ENCODE peak calls at places on chromosomes 7 and 10, in four cellular contexts. O is AG04450, C is IMR-90, V is fibroblast of lung. M is an unnamed sample. For H3K9me3, the result is how much of the 10 kb centered on the place peaks cover.

GRCh38 chr10:120456626-120457430 is at the start of gene PLPP4:
- DNase-seq in O (no peak), C (no peak), V (no peak), M (no peak)

GRCh38 chr7:2635148-2635668 is 3.4 kb downstream of the TTYH3 start:
- DNase-seq in V (no peak), C (no peak), O (no peak), M (no peak)

GRCh38 chr10:70840836-70841235 is 25.1 kb downstream of the SGPL1 start:
- DNase-seq in C (no peak), V (no peak), O (no peak), M (no peak)

GRCh38 chr10:69360485-69361302 is 56.0 kb downstream of the TACR2 start:
- DNase-seq in O (peak), C (peak), V (peak), M (peak)

GRCh38 chr10:30781571-30782542 is 152.3 kb upstream of the LYZL2 start:
- DNase-seq in O (no peak), V (no peak), C (no peak), M (no peak)

GRCh38 chr7:153835712-153836265 is 216.4 kb upstream of the DPP6 start:
- DNase-seq in O (no peak), V (no peak), C (no peak), M (peak)

GRCh38 chr7:39985398-39985918 is 35.4 kb downstream of the CDK13 start:
- DNase-seq in O (no peak), V (no peak), C (no peak), M (no peak)

GRCh38 chr7:112422842-112423496 is 27.3 kb upstream of the IFRD1 start:
- DNase-seq in C (peak), V (peak), O (no peak), M (peak)

GRCh38 chr7:33888206-33888605 is 17.1 kb upstream of the BMPER start:
- DNase-seq in V (no peak), C (no peak), O (no peak), M (no peak)

GRCh38 chr10:87696922-87697714 is 37.4 kb downstream of the PAPSS2 start:
- DNase-seq in C (no peak), V (no peak), O (no peak), M (no peak)

GRCh38 chr10:69715899-69716606 is 85.7 kb upstream of the COL13A1 start:
- DNase-seq in C (no peak), O (no peak), V (no peak), M (no peak)

GRCh38 chr7:46993396-46993795 is 588.5 kb downstream of the TNS3 start:
- DNase-seq in V (peak), O (no peak), C (peak), M (no peak)

GRCh38 chr10:72048450-72049124 is 39.8 kb downstream of the SPOCK2 start:
- DNase-seq in V (peak), C (peak), O (peak), M (peak)

GRCh38 chr10:106560925-106561640 is 603.4 kb downstream of the SORCS1 start:
- DNase-seq in C (peak), O (no peak), V (peak), M (no peak)

GRCh38 chr7:100896743-100897051 is 1.0 kb upstream of the ACHE start:
- DNase-seq in O (no peak), C (no peak), V (no peak), M (no peak)

GRCh38 chr10:126041804-126042231 is 145.5 kb downstream of the FANK1 start:
- DNase-seq in V (peak), C (peak), O (no peak), M (peak)

GRCh38 chr7:46244752-46245151 is 323.7 kb upstream of the IGFBP3 start:
- DNase-seq in V (peak), C (peak), O (peak), M (no peak)

GRCh38 chr10:110137142-110137545 is 70.3 kb upstream of the MXI1 start:
- DNase-seq in V (peak), O (peak), C (peak), M (no peak)

GRCh38 chr10:74177140-74177677 is 26.2 kb downstream of the ADK start:
- DNase-seq in O (no peak), V (peak), C (peak), M (peak)

GRCh38 chr10:122461367-122461728 is at the start of gene HTRA1:
- DNase-seq in O (no peak), C (peak), V (peak), M (peak)

GRCh38 chr7:158241919-158242318 is 345.7 kb downstream of the PTPRN2 start:
- DNase-seq in V (no peak), O (no peak), C (no peak), M (no peak)

GRCh38 chr7:46786221-46786951 is 795.5 kb downstream of the TNS3 start:
- DNase-seq in O (no peak), C (peak), V (no peak), M (no peak)

GRCh38 chr10:124004372-124004928 is 88.9 kb downstream of the CHST15 start:
- DNase-seq in O (no peak), C (no peak), V (no peak), M (no peak)

GRCh38 chr10:26221571-26221970 is 5.0 kb downstream of the GAD2 start:
- DNase-seq in O (no peak), C (no peak), V (no peak), M (no peak)

DNA sequence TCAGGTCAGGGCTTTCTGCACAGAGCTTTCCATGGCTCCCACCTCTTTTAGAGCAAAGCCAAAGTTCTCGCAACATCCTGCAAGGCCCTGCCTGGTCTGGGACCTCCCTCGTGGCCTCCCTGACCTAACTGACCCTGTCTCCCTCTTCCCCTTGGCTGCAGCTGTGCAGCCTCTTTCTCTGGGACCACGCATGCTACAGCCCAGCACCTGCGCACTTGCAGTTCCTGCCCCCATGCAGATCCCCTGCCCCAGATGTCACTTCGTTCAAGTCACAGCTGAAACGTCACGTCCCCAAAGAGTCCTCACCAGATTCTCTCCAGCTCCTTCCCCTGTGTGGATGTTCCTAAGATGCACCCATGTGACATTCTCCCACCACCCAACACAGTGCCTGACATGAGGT is 61.2 kb upstream of the ZNF716 start:
- DNase-seq in O (no peak), V (no peak), C (no peak), M (no peak)
- H3K9me3 ChIP-seq in O (half or more), V (under half), C (under half), M (under half)

GRCh38 chr7:13933536-13933935 is 55.9 kb downstream of the ETV1 start:
- DNase-seq in C (no peak), V (no peak), O (no peak), M (no peak)
- H3K9me3 ChIP-seq in C (under half), V (under half), O (under half), M (under half)

GRCh38 chr10:130739757-130740145 is 571.8 kb downstream of the TCERG1L start:
- DNase-seq in O (no peak), V (no peak), C (no peak), M (no peak)
- H3K9me3 ChIP-seq in O (half or more), V (under half), C (half or more), M (under half)

GRCh38 chr10:10418397-10418796 is 599.3 kb upstream of the CELF2 start:
- DNase-seq in V (no peak), C (no peak), O (no peak), M (no peak)
- H3K9me3 ChIP-seq in V (under half), C (under half), O (under half), M (under half)